ENCODE peak calls at places on chromosomes 13 and 19, in five cellular contexts. K is neuronal stem cell; E is activated CD4-positive, alpha-beta T cell treated with anti-CD3 and anti-CD28 coated beads for 48 hours; P is GOT3; H is K562. N is an unnamed sample.

GRCh38 chr19:19113040-19113541 is 25.2 kb downstream of the TMEM161A start:
- DNase-seq in H (peak), P (no peak), K (no peak), E (no peak), N (peak)

GRCh38 chr19:13823256-13823655 is 28.0 kb downstream of the ZSWIM4 start:
- DNase-seq in E (no peak), K (no peak), P (no peak), H (no peak), N (no peak)

GRCh38 chr19:39509233-39509632 is 5.7 kb upstream of the SELENOV start:
- DNase-seq in P (no peak), E (no peak), H (no peak), K (no peak), N (no peak)

GRCh38 chr19:3855321-3855720 is 13.5 kb downstream of the ZFR2 start:
- DNase-seq in P (no peak), H (no peak), E (no peak), K (no peak), N (no peak)

GRCh38 chr13:46146898-46147297 is 35.1 kb downstream of the LCP1 start:
- DNase-seq in K (no peak), P (no peak), H (no peak), E (no peak), N (no peak)

GRCh38 chr19:20078696-20079095 is 896 bp downstream of the ZNF90 start:
- DNase-seq in K (peak), H (no peak), E (peak), P (no peak), N (no peak)

GRCh38 chr19:7366701-7367420 is 18.1 kb downstream of the ARHGEF18 start:
- DNase-seq in H (peak), K (no peak), P (no peak), E (peak), N (no peak)

GRCh38 chr13:34698953-34699352 is 243.1 kb upstream of the NBEA start:
- DNase-seq in E (no peak), H (no peak), P (no peak), K (no peak), N (no peak)

GRCh38 chr13:58963321-58963720 is 1200.4 kb downstream of the DIAPH3 start:
- DNase-seq in P (no peak), K (no peak), E (no peak), H (no peak), N (no peak)

GRCh38 chr19:7529246-7529600 is 6.3 kb upstream of the PNPLA6 start:
- DNase-seq in P (no peak), E (no peak), H (no peak), K (no peak), N (no peak)

GRCh38 chr19:48405850-48406249 is 12.4 kb downstream of the GRIN2D start:
- DNase-seq in E (no peak), H (no peak), P (no peak), K (no peak), N (no peak)

GRCh38 chr19:35549174-35549788 is 3.9 kb downstream of the TMEM147 start:
- DNase-seq in H (peak), P (no peak), K (peak), E (peak), N (no peak)

GRCh38 chr13:25494708-25495411 is 123.1 kb downstream of the ATP8A2 start:
- DNase-seq in K (no peak), P (no peak), H (peak), E (no peak), N (no peak)

GRCh38 chr13:79645569-79645968 is 164.6 kb downstream of the NDFIP2 start:
- DNase-seq in E (no peak), P (no peak), K (no peak), H (no peak), N (no peak)

GRCh38 chr19:50387868-50388245 is 3.7 kb downstream of the POLD1 start:
- DNase-seq in H (no peak), K (no peak), E (no peak), P (no peak), N (no peak)

GRCh38 chr13:93758575-93758974 is 532.0 kb downstream of the GPC6 start:
- DNase-seq in H (no peak), K (no peak), P (no peak), E (no peak), N (no peak)

GRCh38 chr13:113941571-113942191 is 32.2 kb downstream of the C13orf46 start:
- DNase-seq in K (no peak), H (no peak), P (no peak), E (no peak), N (no peak)

GRCh38 chr19:6088677-6089063 is 21.6 kb downstream of the RFX2 start:
- DNase-seq in H (peak), E (no peak), P (no peak), K (no peak), N (no peak)

GRCh38 chr19:33402421-33403220 is 29.1 kb downstream of the CEBPG start:
- DNase-seq in E (no peak), P (no peak), H (no peak), K (no peak), N (no peak)

GRCh38 chr13:113411216-113412023 is 41.9 kb downstream of the ADPRHL1 start:
- DNase-seq in H (no peak), P (no peak), K (no peak), E (no peak), N (no peak)

GRCh38 chr19:11264452-11265176 is 2.3 kb upstream of the DOCK6 start:
- DNase-seq in H (peak), K (no peak), P (no peak), E (no peak), N (no peak)

GRCh38 chr13:42720116-42720857 is 61.1 kb upstream of the FAM216B start:
- DNase-seq in E (peak), K (no peak), H (peak), P (peak), N (no peak)

GRCh38 chr13:25300861-25301346 is 521 bp upstream of the NUP58 start:
- DNase-seq in E (peak), P (no peak), H (no peak), K (no peak), N (no peak)

GRCh38 chr13:50275392-50276063 is 260.3 kb downstream of the KCNRG start:
- DNase-seq in H (no peak), P (no peak), E (peak), K (no peak), N (no peak)

GRCh38 chr19:41936416-41936850 is 8.2 kb upstream of the ERFL start:
- DNase-seq in P (no peak), K (no peak), E (peak), H (no peak), N (no peak)

GRCh38 chr13:51147732-51148131 is 36.7 kb upstream of the C13orf42 start:
- DNase-seq in K (no peak), H (no peak), P (no peak), E (no peak), N (no peak)

GRCh38 chr19:47589824-47590223 is 16.9 kb upstream of the ZNF541 start:
- DNase-seq in H (no peak), K (no peak), E (no peak), P (no peak), N (no peak)

GRCh38 chr13:52969373-52969772 is 59.2 kb upstream of the OLFM4 start:
- DNase-seq in K (no peak), P (no peak), E (no peak), H (no peak), N (no peak)

GRCh38 chr13:105127732-105128131 is 1407.7 kb downstream of the EFNB2 start:
- DNase-seq in H (no peak), E (no peak), K (no peak), P (no peak), N (no peak)